ENCODE peak calls at places on chromosome 2, in ten cellular contexts. I, C, P, L, R, J, W, F, O and M are unnamed samples. For H4K20me1, the result is how much of the 10 kb centered on the place peaks cover.

GRCh38 chr2:237996041-237996593 is 29.3 kb downstream of the UBE2F start:
- DNase-seq in I (peak), C (no peak), P (no peak), L (peak), R (peak), J (no peak), W (peak), F (no peak), O (no peak), M (no peak)

GRCh38 chr2:14601070-14601770 is 31.3 kb upstream of the LRATD1 start:
- DNase-seq in I (no peak), C (no peak), P (no peak), L (peak), R (peak), J (no peak), W (no peak), F (no peak), O (no peak), M (no peak)

GRCh38 chr2:219451626-219452360 is 17.1 kb downstream of the SPEG start:
- DNase-seq in I (peak), C (no peak), P (no peak), L (peak), R (no peak), J (no peak), W (no peak), F (no peak), O (no peak), M (no peak)

GRCh38 chr2:9400268-9401058 is 22.9 kb downstream of the ITGB1BP1 start:
- DNase-seq in I (no peak), C (no peak), P (no peak), L (no peak), R (peak), J (no peak), W (no peak), F (no peak), O (no peak), M (no peak)

GRCh38 chr2:173086518-173087213 is 11.0 kb downstream of the MAP3K20 start:
- DNase-seq in I (peak), C (no peak), P (no peak), L (no peak), R (peak), J (no peak), W (peak), F (no peak), O (no peak), M (no peak)

GRCh38 chr2:159251296-159252173 is 35.0 kb downstream of the WDSUB1 start:
- DNase-seq in I (no peak), C (no peak), P (no peak), L (no peak), R (no peak), J (no peak), W (no peak), F (no peak), O (no peak), M (no peak)

GRCh38 chr2:179478771-179479170 is 214.1 kb upstream of the SESTD1 start:
- DNase-seq in I (no peak), C (no peak), P (no peak), L (no peak), R (no peak), J (no peak), W (no peak), F (no peak), O (no peak), M (peak)

GRCh38 chr2:237702439-237703397 is 75.3 kb downstream of the LRRFIP1 start:
- DNase-seq in I (peak), C (no peak), P (peak), L (peak), R (no peak), J (no peak), W (peak), F (no peak), O (peak), M (peak)

GRCh38 chr2:228731517-228731916 is 539.6 kb downstream of the PID1 start:
- DNase-seq in I (peak), C (no peak), P (peak), L (peak), R (peak), J (no peak), W (peak), F (no peak), O (no peak), M (no peak)

GRCh38 chr2:214077727-214078126 is 333.1 kb upstream of the VWC2L start:
- DNase-seq in I (no peak), C (no peak), P (peak), L (peak), R (no peak), J (no peak), W (peak), F (no peak), O (no peak), M (no peak)

GRCh38 chr2:41990688-41991087 is 57.1 kb upstream of the PKDCC start:
- DNase-seq in I (peak), C (no peak), P (no peak), L (peak), R (no peak), J (no peak), W (peak), F (no peak), O (no peak), M (no peak)

GRCh38 chr2:118801154-118801553 is 46.3 kb downstream of the EN1 start:
- DNase-seq in I (no peak), C (no peak), P (no peak), L (no peak), R (no peak), J (no peak), W (peak), F (no peak), O (no peak), M (no peak)

GRCh38 chr2:181025004-181025403 is 44.6 kb downstream of the UBE2E3 start:
- DNase-seq in I (peak), C (no peak), P (no peak), L (no peak), R (no peak), J (no peak), W (no peak), F (no peak), O (no peak), M (no peak)

GRCh38 chr2:230899287-230899686 is 25.8 kb downstream of the GPR55 start:
- DNase-seq in I (no peak), C (no peak), P (peak), L (no peak), R (no peak), J (no peak), W (no peak), F (no peak), O (peak), M (no peak)

GRCh38 chr2:45172993-45173392 is 163.7 kb upstream of the SIX2 start:
- DNase-seq in I (no peak), C (no peak), P (no peak), L (no peak), R (no peak), J (no peak), W (peak), F (no peak), O (no peak), M (no peak)

GRCh38 chr2:136116111-136116812 is 1.7 kb downstream of the CXCR4 start:
- DNase-seq in I (no peak), C (no peak), P (peak), L (no peak), R (peak), J (no peak), W (peak), F (peak), O (no peak), M (no peak)
- H3K4me2 ChIP-seq in I (no peak), C (peak), P (peak), L (peak), R (peak), J (no peak), W (no peak), F (peak), O (peak), M (peak)

GRCh38 chr2:86199834-86200177 is 549 bp downstream of the MRPL35 start:
- DNase-seq in I (no peak), C (no peak), P (no peak), L (no peak), R (no peak), J (no peak), W (peak), F (peak), O (no peak), M (no peak)
- H3K27ac ChIP-seq in I (peak), C (peak), P (peak), L (peak), R (peak), J (peak), W (peak), F (peak), O (no peak), M (peak)

GRCh38 chr2:215421859-215422461 is 13.9 kb downstream of the FN1 start:
- DNase-seq in I (no peak), C (no peak), P (no peak), L (peak), R (no peak), J (no peak), W (peak), F (no peak), O (no peak), M (peak)

GRCh38 chr2:215420471-215420935 is 15.4 kb downstream of the FN1 start:
- DNase-seq in I (no peak), C (no peak), P (no peak), L (peak), R (no peak), J (peak), W (peak), F (no peak), O (no peak), M (peak)

GRCh38 chr2:215423928-215424540 is 11.8 kb downstream of the FN1 start:
- DNase-seq in I (no peak), C (no peak), P (no peak), L (peak), R (no peak), J (no peak), W (peak), F (no peak), O (no peak), M (no peak)

GRCh38 chr2:215423234-215423633 is 12.6 kb downstream of the FN1 start:
- DNase-seq in I (no peak), C (no peak), P (no peak), L (peak), R (no peak), J (no peak), W (peak), F (no peak), O (no peak), M (peak)

DNA sequence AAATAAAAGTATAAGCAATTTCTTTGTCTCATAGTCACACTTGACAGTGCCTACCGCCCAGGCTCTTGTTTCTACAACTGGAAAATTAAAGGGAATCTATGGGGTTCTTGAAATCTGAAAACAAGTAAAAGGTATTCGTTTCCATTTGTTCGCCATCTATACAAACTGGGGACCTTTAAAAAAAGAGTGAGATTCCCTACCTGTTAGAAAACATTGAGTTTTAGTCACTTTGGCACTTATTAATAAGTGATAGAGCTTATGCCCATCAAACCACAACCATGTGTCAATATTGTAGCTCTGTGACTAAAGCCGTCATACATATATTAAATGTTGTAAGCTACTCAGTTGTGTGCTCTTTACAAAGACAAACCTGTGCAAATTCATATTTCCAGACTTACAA is 13.2 kb downstream of the FN1 start:
- DNase-seq in I (no peak), C (no peak), P (no peak), L (peak), R (no peak), J (no peak), W (peak), F (no peak), O (no peak), M (no peak)
- H4K20me1 ChIP-seq in I (under half), C (under half), P (under half), L (under half), R (under half), J (under half), W (under half), F (under half), O (under half), M (under half)

DNA sequence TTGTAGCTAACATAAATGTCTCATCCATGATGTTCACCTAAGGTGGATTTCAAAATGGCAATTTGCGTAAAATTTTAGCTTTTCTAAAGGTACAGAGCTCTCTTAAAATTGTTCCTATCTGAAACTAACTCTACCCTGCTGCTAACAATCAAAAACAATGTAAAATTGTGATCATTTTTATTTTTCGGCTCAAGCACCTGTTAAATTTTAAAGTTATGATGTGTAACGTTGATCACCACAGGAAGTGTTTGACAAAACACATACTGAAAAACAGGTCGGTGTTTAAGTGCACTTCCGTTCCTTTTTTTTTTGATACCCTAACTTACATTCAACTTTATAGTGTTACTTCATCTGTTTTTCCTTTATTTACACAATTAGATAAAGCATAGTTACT is 6.1 kb upstream of the NCK2 start:
- DNase-seq in I (no peak), C (no peak), P (no peak), L (no peak), R (no peak), J (no peak), W (no peak), F (no peak), O (no peak), M (no peak)
- H3K4me2 ChIP-seq in I (no peak), C (no peak), P (no peak), L (no peak), R (no peak), J (no peak), W (no peak), F (no peak), O (no peak), M (no peak)

GRCh38 chr2:26720322-26721166 is 28.0 kb downstream of the KCNK3 start:
- DNase-seq in I (peak), C (peak), P (no peak), L (peak), R (peak), J (peak), W (peak), F (no peak), O (no peak), M (peak)
- H3K27ac ChIP-seq in I (no peak), C (peak), P (no peak), L (no peak), R (no peak), J (no peak), W (no peak), F (no peak), O (no peak), M (no peak)

DNA sequence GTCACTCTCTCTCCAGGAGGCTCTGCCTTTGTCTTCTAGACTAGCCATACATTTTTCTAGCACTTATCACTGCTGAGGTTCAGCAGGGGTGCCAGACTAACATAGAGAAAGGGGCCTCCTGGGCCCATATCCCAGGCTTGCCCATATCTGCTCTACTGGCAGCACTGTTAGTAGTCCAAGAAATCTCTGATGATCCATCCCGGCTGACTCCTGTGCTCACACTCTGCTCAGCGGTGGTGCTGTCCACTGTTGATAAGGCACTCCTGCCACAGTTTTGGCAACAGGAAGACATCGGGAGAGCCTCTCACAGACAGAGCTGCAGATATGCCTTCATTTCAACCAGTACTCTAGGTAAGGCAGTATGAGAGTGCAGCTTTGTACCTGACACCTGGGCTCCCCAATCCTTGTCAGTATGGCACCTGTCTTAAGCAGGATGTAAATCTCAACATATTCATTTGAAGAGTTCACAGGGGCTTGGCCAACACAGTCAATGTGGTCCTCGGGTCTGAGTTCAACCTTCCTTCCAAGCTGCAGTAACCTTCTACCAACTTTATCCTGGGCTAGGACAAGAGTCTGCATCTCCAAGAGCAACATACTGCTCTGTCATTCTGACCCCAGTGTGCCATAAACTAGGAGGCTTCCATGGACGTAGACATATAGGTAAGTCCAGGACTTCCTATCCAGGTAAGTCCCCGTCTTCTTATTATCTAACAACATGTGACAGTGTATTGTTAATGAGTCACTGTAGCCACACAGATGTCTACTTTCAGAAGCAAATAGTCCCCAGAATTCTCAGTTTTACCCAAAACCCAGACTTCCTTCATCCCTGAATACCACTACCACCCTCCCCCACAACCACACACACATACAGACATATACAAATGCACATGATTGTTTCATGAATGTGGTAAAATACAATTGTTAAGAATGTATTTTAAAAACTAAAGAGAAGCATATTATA is 16.2 kb downstream of the KLF7 start:
- DNase-seq in I (peak), C (no peak), P (no peak), L (peak), R (no peak), J (no peak), W (no peak), F (no peak), O (no peak), M (peak)
- H4K20me1 ChIP-seq in I (half or more), C (under half), P (under half), L (under half), R (under half), J (under half), W (under half), F (under half), O (under half), M (under half)

DNA sequence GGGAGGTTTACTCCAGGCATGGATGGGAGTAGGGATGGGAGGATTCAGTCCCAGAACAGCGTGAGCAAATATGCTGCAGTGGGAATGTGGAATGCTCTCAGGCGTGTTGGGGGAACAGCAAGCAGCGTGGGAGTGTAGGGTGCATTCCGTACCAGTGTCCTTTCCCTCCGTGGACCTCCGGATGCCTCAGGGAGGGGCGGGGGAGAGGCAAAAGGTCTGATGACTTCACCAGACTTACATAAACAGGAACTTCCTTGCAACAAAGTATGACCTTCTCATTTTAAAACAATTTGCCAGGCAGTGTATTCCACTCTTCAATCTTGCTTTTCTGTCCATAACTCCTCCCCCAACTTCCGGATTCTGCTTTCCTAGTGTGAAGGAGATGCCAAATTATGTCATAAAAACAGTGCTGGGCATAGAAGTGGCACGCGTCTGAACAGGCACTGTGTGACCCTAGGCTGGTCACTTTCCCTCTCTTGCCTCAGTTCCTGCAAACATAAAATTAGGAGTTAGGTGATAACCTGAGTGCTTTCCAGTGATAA is 36.9 kb downstream of the RPL37A start:
- DNase-seq in I (peak), C (no peak), P (no peak), L (peak), R (peak), J (peak), W (peak), F (no peak), O (no peak), M (peak)
- H3K4me2 ChIP-seq in I (peak), C (no peak), P (no peak), L (peak), R (peak), J (peak), W (peak), F (no peak), O (no peak), M (peak)

GRCh38 chr2:85413592-85414421 is 3.6 kb upstream of the CAPG start:
- DNase-seq in I (peak), C (no peak), P (peak), L (peak), R (no peak), J (no peak), W (peak), F (no peak), O (no peak), M (peak)
- H3K27ac ChIP-seq in I (peak), C (peak), P (no peak), L (peak), R (no peak), J (no peak), W (peak), F (no peak), O (no peak), M (peak)